ENCODE peak calls at places on chromosomes 5 and 9, in eight cellular contexts. J is heart right ventricle; I is NCI-H774; L is endothelial cell; F is WTC11; G is T-helper 22 cell; M is stimulated activated CD4-positive, alpha-beta T cell treated with anti-CD3 and anti-CD28 coated beads, Interleukin-1b, Interleukin-23, amount 100 ng/mL, for 4 hours; Y is NCI-H460. S is an unnamed sample.

GRCh38 chr5:104363567-104363966 is 801.0 kb upstream of the NUDT12 start:
- DNase-seq in J (no peak), I (no peak), L (no peak), F (no peak), G (no peak), M (no peak), Y (no peak), S (no peak)

GRCh38 chr9:114231218-114232090 is 76.1 kb downstream of the COL27A1 start:
- DNase-seq in J (no peak), I (no peak), L (no peak), F (no peak), G (no peak), M (no peak), Y (no peak), S (no peak)

GRCh38 chr9:29245351-29245750 is 1672.1 kb upstream of the C9orf72 start:
- DNase-seq in J (no peak), I (no peak), L (no peak), F (no peak), G (no peak), M (no peak), Y (no peak), S (no peak)

GRCh38 chr5:119537704-119538103 is 85.4 kb downstream of the HSD17B4 start:
- DNase-seq in J (no peak), I (peak; percentile 14), L (no peak), F (no peak), G (no peak), M (no peak), Y (no peak), S (peak; percentile 54)

GRCh38 chr5:54514269-54514668 is 3.3 kb upstream of the SNX18 start:
- DNase-seq in J (no peak), I (no peak), L (no peak), F (no peak), G (no peak), M (no peak), Y (no peak), S (no peak)

GRCh38 chr9:18343799-18344198 is 130.2 kb upstream of the ADAMTSL1 start:
- DNase-seq in J (no peak), I (no peak), L (no peak), F (no peak), G (no peak), M (no peak), Y (no peak), S (no peak)

GRCh38 chr5:177426566-177427210 is at the start of gene GRK6:
- DNase-seq in J (peak; percentile 51), I (peak; percentile 31), L (no peak), F (peak; percentile 44), G (peak; percentile 58), M (peak; percentile 67), Y (no peak), S (peak; percentile 64)

GRCh38 chr9:104907278-104907951 is 20.5 kb downstream of the ABCA1 start:
- DNase-seq in J (peak; percentile 19), I (no peak), L (no peak), F (no peak), G (no peak), M (no peak), Y (no peak), S (no peak)

GRCh38 chr5:42547146-42547545 is 123.9 kb downstream of the GHR start:
- DNase-seq in J (no peak), I (no peak), L (no peak), F (no peak), G (no peak), M (no peak), Y (no peak), S (no peak)

GRCh38 chr5:38115318-38115827 is 143.0 kb upstream of the EGFLAM start:
- DNase-seq in J (no peak), I (no peak), L (no peak), F (no peak), G (no peak), M (no peak), Y (no peak), S (no peak)

GRCh38 chr9:114313186-114313585 is 9.7 kb upstream of the ORM1 start:
- DNase-seq in J (no peak), I (no peak), L (no peak), F (no peak), G (no peak), M (no peak), Y (no peak), S (no peak)

GRCh38 chr9:117720555-117720954 is 16.4 kb downstream of the TLR4 start:
- DNase-seq in J (peak; percentile 66), I (no peak), L (no peak), F (no peak), G (no peak), M (no peak), Y (no peak), S (no peak)

GRCh38 chr9:126799051-126799450 is 5.8 kb upstream of the ZBTB43 start:
- DNase-seq in J (no peak), I (no peak), L (no peak), F (no peak), G (no peak), M (no peak), Y (no peak), S (no peak)

GRCh38 chr9:2281031-2281802 is 266.1 kb downstream of the SMARCA2 start:
- DNase-seq in J (no peak), I (no peak), L (peak; percentile 5), F (peak; percentile 77), G (no peak), M (no peak), Y (no peak), S (no peak)

GRCh38 chr5:164504141-164504772 is 998.8 kb downstream of the MAT2B start:
- DNase-seq in J (peak; percentile 34), I (peak; percentile 51), L (peak; percentile 55), F (peak; percentile 46), G (no peak), M (no peak), Y (peak; percentile 82), S (peak; percentile 22)